ENCODE peak calls at places on chromosome 12, in nine cellular contexts. H is cardiac muscle cell; F is EL; D is neural crest cell; W is posterior cingulate gyrus; X is HT1080; Y is NCI-H2171; K is stimulated activated naive B cell treated with anti-CD40 and anti-IgM and Interleukin-4, amounts not matched to agents 10 μg/mL and 1 μg/mL and 100 μg/mL, for 72 hours; Z is A673. M is an unnamed sample.

GRCh38 chr12:6955462-6956331 is 4.5 kb downstream of the PTPN6 start:
- DNase-seq in Y (no peak), Z (no peak), K (no peak), X (no peak), W (no peak), H (no peak), F (no peak), D (no peak), M (no peak)

GRCh38 chr12:47686645-47687240 is 19.1 kb downstream of the RPAP3 start:
- DNase-seq in Y (peak; percentile 27), X (peak; percentile 34), W (no peak), Z (peak; percentile 52), H (peak; percentile 57), D (peak; percentile 16), K (no peak), F (peak; percentile 43), M (no peak)

GRCh38 chr12:88993655-88994054 is 358.6 kb downstream of the DUSP6 start:
- DNase-seq in D (no peak), X (peak; percentile 52), K (no peak), H (peak; percentile 43), Y (no peak), F (peak; percentile 64), W (no peak), Z (peak; percentile 64), M (peak; percentile 50)

GRCh38 chr12:90090929-90091651 is 382.5 kb upstream of the ATP2B1 start:
- DNase-seq in F (peak; percentile 95), X (peak; percentile 99), H (peak; percentile 61), K (no peak), Z (peak; percentile 93), Y (no peak), D (no peak), W (no peak), M (no peak)

GRCh38 chr12:7136676-7137075 is 6.5 kb downstream of the CLSTN3 start:
- DNase-seq in X (no peak), K (no peak), Y (no peak), Z (no peak), F (no peak), W (no peak), D (no peak), H (no peak), M (no peak)

GRCh38 chr12:122886851-122887816 is 8.8 kb downstream of the VPS37B start:
- DNase-seq in F (peak; percentile 63), K (peak; percentile 76), Y (no peak), W (no peak), Z (no peak), X (peak; percentile 94), H (no peak), D (no peak), M (no peak)

GRCh38 chr12:11758087-11758837 is 108.8 kb downstream of the ETV6 start:
- DNase-seq in Z (no peak), F (no peak), D (no peak), H (no peak), W (no peak), Y (no peak), K (no peak), X (no peak), M (no peak)

GRCh38 chr12:121711925-121712461 is 559 bp upstream of the TMEM120B start:
- DNase-seq in X (no peak), H (peak; percentile 60), K (no peak), F (no peak), Y (peak; percentile 8), Z (peak; percentile 57), W (no peak), D (no peak), M (peak; percentile 56)

GRCh38 chr12:103672401-103673119 is 85.5 kb downstream of the STAB2 start:
- DNase-seq in K (no peak), W (no peak), D (no peak), Y (no peak), H (no peak), F (peak; percentile 8), Z (no peak), X (no peak), M (no peak)

GRCh38 chr12:28023156-28023887 is 50.8 kb upstream of the PTHLH start:
- DNase-seq in D (no peak), Y (no peak), Z (peak; percentile 55), W (no peak), F (peak; percentile 94), X (peak; percentile 99), K (no peak), H (no peak), M (no peak)

GRCh38 chr12:33313476-33313875 is 126.1 kb downstream of the SYT10 start:
- DNase-seq in W (no peak), Y (no peak), Z (no peak), H (no peak), X (no peak), F (no peak), D (no peak), K (no peak), M (no peak)

GRCh38 chr12:49791156-49791555 is 37.1 kb downstream of the NCKAP5L start:
- DNase-seq in Z (no peak), K (no peak), Y (no peak), W (no peak), D (no peak), X (no peak), F (no peak), H (no peak), M (no peak)

GRCh38 chr12:53674977-53675700 is 744 bp downstream of the ATP5MC2 start:
- DNase-seq in H (no peak), K (no peak), X (no peak), F (peak; percentile 23), Z (no peak), W (no peak), Y (no peak), D (no peak), M (no peak)

GRCh38 chr12:104752883-104753282 is 205.2 kb downstream of the SLC41A2 start:
- DNase-seq in D (no peak), X (no peak), K (no peak), F (no peak), Y (no peak), H (no peak), W (no peak), Z (no peak), M (no peak)

GRCh38 chr12:43337571-43338497 is 214.2 kb downstream of the ADAMTS20 start:
- DNase-seq in H (no peak), K (no peak), X (no peak), D (no peak), F (peak; percentile 14), Y (no peak), W (no peak), Z (no peak), M (no peak)

GRCh38 chr12:31238764-31239387 is 87.1 kb downstream of the SINHCAF start:
- DNase-seq in H (peak; percentile 77), D (peak; percentile 73), Z (peak; percentile 75), W (peak; percentile 59), Y (peak; percentile 28), F (peak; percentile 68), X (peak; percentile 68), K (peak; percentile 51), M (peak; percentile 78)

GRCh38 chr12:57127710-57128518 is at the start of gene LRP1:
- DNase-seq in X (peak; percentile 80), H (peak; percentile 88), K (peak; percentile 41), W (peak; percentile 65), Y (peak; percentile 86), F (peak; percentile 86), Z (peak; percentile 85), D (peak; percentile 76), M (peak; percentile 83)

GRCh38 chr12:96210376-96211055 is 16.3 kb downstream of the ELK3 start:
- DNase-seq in K (peak; percentile 27), F (no peak), Z (peak; percentile 24), X (no peak), Y (no peak), D (no peak), W (no peak), H (no peak), M (no peak)

GRCh38 chr12:56300644-56301464 is 724 bp upstream of the CS start:
- DNase-seq in Z (no peak), Y (peak; percentile 73), W (no peak), X (no peak), F (no peak), H (no peak), K (no peak), D (no peak), M (no peak)

GRCh38 chr12:95557625-95558024 is 6.3 kb upstream of the USP44 start:
- DNase-seq in H (no peak), K (no peak), W (no peak), F (no peak), Z (no peak), D (no peak), X (no peak), Y (no peak), M (no peak)

GRCh38 chr12:122421815-122422737 is at the start of gene CLIP1:
- DNase-seq in W (peak; percentile 26), H (peak; percentile 85), K (peak; percentile 53), X (peak; percentile 77), F (peak; percentile 83), Y (peak; percentile 58), D (peak; percentile 61), Z (peak; percentile 76), M (peak; percentile 63)

GRCh38 chr12:84463756-84464495 is 448.7 kb downstream of the SLC6A15 start:
- DNase-seq in W (no peak), K (no peak), X (no peak), Z (no peak), F (no peak), H (no peak), D (no peak), Y (no peak), M (no peak)